ENCODE peak calls at places on chromosome 17, in nine cellular contexts. V is HCT116, Y is gastrocnemius medialis, G is mucosa of descending colon, K is testis, Z is thoracic aorta, O is OCI-LY7, A is NT2/D1, I is aorta. S is an unnamed sample. For H3K9me3, the result is how much of the 10 kb centered on the place peaks cover.

GRCh38 chr17:6070280-6070894 is at the start of gene WSCD1:
- DNase-seq in A (no peak), V (no peak), Y (no peak), O (no peak), G (no peak), I (no peak), K (peak), Z (no peak), S (no peak)

GRCh38 chr17:67546578-67547527 is 169.8 kb downstream of the PITPNC1 start:
- DNase-seq in K (peak), G (peak), O (peak), V (no peak), Z (no peak), I (peak), A (no peak), Y (no peak), S (peak)

GRCh38 chr17:49557204-49558024 is 18.3 kb upstream of the NXPH3 start:
- DNase-seq in Y (no peak), A (peak), Z (no peak), O (peak), K (peak), I (peak), G (no peak), V (peak), S (peak)

GRCh38 chr17:691423-691822 is 23.2 kb downstream of the VPS53 start:
- DNase-seq in Y (no peak), G (no peak), K (no peak), O (no peak), A (no peak), I (no peak), Z (no peak), V (no peak), S (no peak)

GRCh38 chr17:1467898-1468492 is 12.0 kb upstream of the CRK start:
- DNase-seq in Y (peak), V (no peak), G (no peak), O (no peak), K (no peak), Z (no peak), I (no peak), A (no peak), S (no peak)

GRCh38 chr17:76961869-76962268 is 93.7 kb downstream of the MGAT5B start:
- DNase-seq in Z (no peak), K (no peak), Y (no peak), I (no peak), G (peak), A (no peak), O (no peak), V (no peak), S (no peak)

GRCh38 chr17:68383443-68384321 is 73.6 kb downstream of the WIPI1 start:
- DNase-seq in K (no peak), G (no peak), Y (no peak), Z (no peak), I (no peak), O (no peak), V (peak), A (no peak), S (no peak)

GRCh38 chr17:81339180-81339501 is 44.0 kb upstream of the SLC38A10 start:
- DNase-seq in Z (no peak), Y (no peak), K (no peak), I (no peak), V (no peak), O (no peak), G (no peak), A (no peak), S (peak)

GRCh38 chr17:77372444-77373297 is 231.9 kb downstream of the SEC14L1 start:
- DNase-seq in K (peak), O (peak), G (peak), Z (no peak), I (peak), V (no peak), A (no peak), Y (peak), S (peak)

GRCh38 chr17:31754239-31754945 is 104.7 kb downstream of the COPRS start:
- DNase-seq in K (no peak), A (no peak), Y (no peak), I (no peak), G (no peak), O (no peak), Z (no peak), V (peak), S (no peak)

GRCh38 chr17:28056276-28056620 is 13.8 kb downstream of the NLK start:
- DNase-seq in V (no peak), Z (no peak), G (no peak), Y (no peak), K (no peak), A (no peak), O (no peak), I (no peak), S (no peak)

GRCh38 chr17:41140360-41141132 is at the start of gene KRTAP4-6:
- DNase-seq in G (no peak), Z (no peak), V (no peak), I (no peak), K (no peak), Y (no peak), O (no peak), A (no peak), S (no peak)

GRCh38 chr17:50972579-50972978 is 106.4 kb upstream of the TOB1 start:
- DNase-seq in O (no peak), K (no peak), Y (no peak), A (no peak), I (no peak), G (no peak), V (no peak), Z (no peak), S (peak)

GRCh38 chr17:42880776-42881175 is 19.8 kb upstream of the G6PC1 start:
- DNase-seq in A (no peak), Y (no peak), V (no peak), G (no peak), Z (no peak), O (no peak), I (no peak), K (no peak), S (no peak)

GRCh38 chr17:4208228-4208627 is 55.6 kb downstream of the ANKFY1 start:
- DNase-seq in A (peak), O (no peak), K (no peak), Z (no peak), V (no peak), Y (no peak), I (peak), G (no peak), S (no peak)

GRCh38 chr17:45277216-45277849 is 15.4 kb upstream of the SPATA32 start:
- DNase-seq in A (peak), G (peak), Y (peak), K (peak), Z (peak), V (peak), O (peak), I (peak), S (peak)

GRCh38 chr17:6274310-6274709 is 160.6 kb downstream of the AIPL1 start:
- DNase-seq in I (no peak), O (no peak), A (no peak), G (no peak), K (no peak), V (no peak), Y (no peak), Z (no peak), S (no peak)

GRCh38 chr17:8662973-8663372 is 32.4 kb upstream of the MYH10 start:
- DNase-seq in V (no peak), G (no peak), K (no peak), Y (no peak), I (peak), O (no peak), A (no peak), Z (no peak), S (no peak)

GRCh38 chr17:3647769-3648540 is 11.4 kb downstream of the CTNS start:
- DNase-seq in K (peak), V (peak), O (peak), I (no peak), G (no peak), Y (no peak), A (no peak), Z (no peak), S (peak)

GRCh38 chr17:73091770-73092517 is 544 bp downstream of the SLC39A11 start:
- DNase-seq in V (no peak), Y (no peak), O (peak), A (peak), I (no peak), G (peak), Z (no peak), K (peak), S (peak)

GRCh38 chr17:66508896-66509843 is 206.8 kb downstream of the PRKCA start:
- DNase-seq in Y (no peak), K (no peak), I (no peak), Z (no peak), G (peak), V (peak), O (no peak), A (no peak), S (peak)

GRCh38 chr17:17724307-17724921 is 43.2 kb downstream of the RAI1 start:
- DNase-seq in G (no peak), Y (no peak), A (no peak), V (no peak), Z (no peak), O (no peak), I (no peak), K (no peak), S (peak)

GRCh38 chr17:17784599-17785264 is 52.1 kb downstream of the SREBF1 start:
- DNase-seq in G (no peak), O (peak), K (no peak), I (no peak), Z (no peak), V (no peak), Y (no peak), A (no peak), S (peak)

GRCh38 chr17:80084773-80085172 is 16.6 kb upstream of the GAA start:
- DNase-seq in O (no peak), A (no peak), G (no peak), V (no peak), Y (no peak), I (no peak), Z (no peak), K (no peak), S (no peak)

GRCh38 chr17:57455063-57455914 is 199.0 kb downstream of the MSI2 start:
- DNase-seq in K (peak), V (no peak), A (no peak), Z (no peak), I (no peak), O (peak), G (no peak), Y (no peak), S (no peak)

GRCh38 chr17:62821213-62822079 is 13.3 kb upstream of the MARCHF10 start:
- DNase-seq in Y (no peak), O (no peak), K (peak), G (no peak), I (no peak), Z (no peak), A (no peak), V (no peak), S (no peak)
- H3K9me3 ChIP-seq in Y (under half), O (under half), K (under half), G (under half), I (under half), Z (under half), A (under half), V (under half), S (under half)

DNA sequence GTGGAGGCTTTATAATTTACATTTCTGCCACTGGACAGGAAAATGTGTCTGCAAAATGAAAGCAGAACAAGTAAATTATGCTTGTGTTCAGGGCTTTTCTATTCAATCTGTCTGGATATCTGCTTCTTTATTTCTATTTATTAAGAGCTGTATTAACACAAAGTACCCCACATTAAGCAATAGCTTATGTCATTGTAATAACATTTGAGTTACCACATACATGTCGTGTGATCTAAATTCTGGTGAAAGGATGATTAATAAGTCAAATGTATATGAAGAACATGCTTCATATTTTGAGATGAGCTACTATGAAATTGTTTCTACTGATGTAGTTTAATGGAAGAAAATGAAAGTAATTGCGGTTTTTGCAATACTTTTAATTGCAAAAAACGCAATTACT is 238.2 kb downstream of the KCNJ2 start:
- DNase-seq in Z (no peak), Y (no peak), K (no peak), O (no peak), V (no peak), I (no peak), A (no peak), G (no peak), S (no peak)
- H3K9me3 ChIP-seq in Z (under half), Y (under half), K (under half), O (under half), V (under half), I (under half), A (under half), G (under half), S (under half)

GRCh38 chr17:82949984-82950383 is 110.2 kb upstream of the ZNF750 start:
- DNase-seq in G (no peak), K (no peak), I (no peak), V (no peak), O (no peak), A (no peak), Y (no peak), Z (no peak), S (no peak)
- H3K9me3 ChIP-seq in G (under half), K (under half), I (under half), V (under half), O (under half), A (half or more), Y (under half), Z (under half), S (under half)

GRCh38 chr17:16622540-16623277 is 30.9 kb downstream of the ZNF624 start:
- DNase-seq in A (no peak), K (no peak), O (no peak), Z (no peak), I (no peak), Y (no peak), V (no peak), G (no peak), S (no peak)
- H3K9me3 ChIP-seq in A (half or more), K (under half), O (half or more), Z (half or more), I (under half), Y (under half), V (half or more), G (half or more), S (under half)

GRCh38 chr17:70078549-70078948 is 3.5 kb downstream of the KCNJ16 start:
- DNase-seq in V (no peak), O (no peak), Y (no peak), Z (no peak), I (no peak), A (no peak), K (no peak), G (no peak), S (no peak)
- H3K9me3 ChIP-seq in V (under half), O (under half), Y (under half), Z (under half), I (under half), A (under half), K (under half), G (under half), S (under half)

GRCh38 chr17:52395308-52395707 is 236.8 kb upstream of the CA10 start:
- DNase-seq in O (no peak), V (no peak), G (no peak), Z (no peak), K (no peak), I (no peak), Y (no peak), A (no peak), S (peak)

GRCh38 chr17:52388941-52389340 is 230.4 kb upstream of the CA10 start:
- DNase-seq in Z (no peak), I (no peak), V (no peak), Y (no peak), K (no peak), A (no peak), O (no peak), G (no peak), S (no peak)

GRCh38 chr17:52384695-52385094 is 226.2 kb upstream of the CA10 start:
- DNase-seq in Z (no peak), Y (no peak), V (no peak), O (no peak), A (no peak), I (no peak), K (no peak), G (no peak), S (no peak)

GRCh38 chr17:52390422-52390821 is 231.9 kb upstream of the CA10 start:
- DNase-seq in O (no peak), G (no peak), V (no peak), Z (no peak), A (no peak), K (no peak), I (no peak), Y (no peak), S (no peak)

GRCh38 chr17:52389632-52390031 is 231.1 kb upstream of the CA10 start:
- DNase-seq in O (no peak), K (no peak), I (no peak), V (no peak), Y (no peak), Z (no peak), A (no peak), G (no peak), S (no peak)
- H3K9me3 ChIP-seq in O (under half), K (under half), I (under half), V (half or more), Y (under half), Z (under half), A (under half), G (under half), S (under half)